ENCODE peak calls at places on chromosome 13, in eight cellular contexts. A is CD8-positive, alpha-beta T cell; T is IMR-90; O is neural progenitor cell; V is heart right ventricle; J is esophagus squamous epithelium; X is breast epithelium; C is colonic mucosa. N is an unnamed sample.
A peak's percentile ranks its signal among the peaks of the same experiment; 100 is the strongest.

GRCh38 chr13:53200498-53201453 is 172.2 kb downstream of the OLFM4 start:
- DNase-seq in A (no peak), T (peak; percentile 1), O (peak; percentile 96), V (peak; percentile 13), J (no peak), X (peak; percentile 60), C (peak; percentile 49), N (no peak)

GRCh38 chr13:27338816-27339215 is 68.2 kb downstream of the RASL11A start:
- DNase-seq in A (no peak), T (no peak), O (peak; percentile 73), V (no peak), J (no peak), X (no peak), C (no peak), N (no peak)

GRCh38 chr13:44803390-44803789 is 185.9 kb downstream of the NUFIP1 start:
- DNase-seq in A (no peak), T (no peak), O (no peak), V (no peak), J (no peak), X (no peak), C (no peak), N (no peak)

GRCh38 chr13:75329723-75330122 is 152.2 kb downstream of the TBC1D4 start:
- DNase-seq in A (no peak), T (no peak), O (no peak), V (no peak), J (no peak), X (no peak), C (no peak), N (peak; percentile 61)

GRCh38 chr13:105442941-105443340 is 1092.5 kb downstream of the EFNB2 start:
- DNase-seq in A (no peak), T (peak; percentile 100), O (no peak), V (peak; percentile 29), J (no peak), X (no peak), C (no peak), N (peak; percentile 100)

GRCh38 chr13:44354884-44355283 is 18.7 kb upstream of the SERP2 start:
- DNase-seq in A (no peak), T (no peak), O (no peak), V (no peak), J (no peak), X (no peak), C (no peak), N (no peak)

GRCh38 chr13:48456546-48456945 is 43.6 kb upstream of the LPAR6 start:
- DNase-seq in A (no peak), T (no peak), O (no peak), V (no peak), J (no peak), X (no peak), C (no peak), N (no peak)

GRCh38 chr13:54210397-54211050 is 1181.9 kb downstream of the OLFM4 start:
- DNase-seq in A (no peak), T (no peak), O (peak; percentile 50), V (no peak), J (no peak), X (peak; percentile 55), C (no peak), N (peak; percentile 69)

GRCh38 chr13:24511019-24511823 is 1.4 kb downstream of the PARP4 start:
- DNase-seq in A (peak; percentile 36), T (peak; percentile 91), O (peak; percentile 11), V (no peak), J (no peak), X (no peak), C (peak; percentile 66), N (peak; percentile 94)

GRCh38 chr13:106145070-106145469 is 390.4 kb downstream of the EFNB2 start:
- DNase-seq in A (no peak), T (no peak), O (no peak), V (no peak), J (no peak), X (no peak), C (no peak), N (no peak)

GRCh38 chr13:33372251-33372919 is 86.8 kb upstream of the STARD13 start:
- DNase-seq in A (no peak), T (peak; percentile 33), O (no peak), V (no peak), J (no peak), X (no peak), C (no peak), N (no peak)

GRCh38 chr13:53501387-53501786 is 472.8 kb downstream of the OLFM4 start:
- DNase-seq in A (no peak), T (no peak), O (no peak), V (no peak), J (no peak), X (no peak), C (no peak), N (no peak)

GRCh38 chr13:111474136-111475002 is 153.9 kb downstream of the TEX29 start:
- DNase-seq in A (no peak), T (peak; percentile 35), O (peak; percentile 74), V (no peak), J (no peak), X (no peak), C (no peak), N (peak; percentile 21)

GRCh38 chr13:44876782-44877324 is 112.4 kb downstream of the NUFIP1 start:
- DNase-seq in A (no peak), T (no peak), O (peak; percentile 47), V (no peak), J (no peak), X (no peak), C (no peak), N (no peak)

GRCh38 chr13:28864544-28864943 is 44.4 kb downstream of the MTUS2 start:
- DNase-seq in A (no peak), T (no peak), O (no peak), V (no peak), J (no peak), X (no peak), C (no peak), N (no peak)

GRCh38 chr13:108643646-108644353 is 14.4 kb downstream of the MYO16 start:
- DNase-seq in A (no peak), T (no peak), O (no peak), V (no peak), J (no peak), X (no peak), C (no peak), N (no peak)

GRCh38 chr13:43316997-43317396 is 293.6 kb downstream of the DNAJC15 start:
- DNase-seq in A (no peak), T (peak; percentile 67), O (peak; percentile 20), V (peak; percentile 8), J (no peak), X (no peak), C (no peak), N (peak; percentile 31)

GRCh38 chr13:106528711-106529414 is 6.6 kb downstream of the EFNB2 start:
- DNase-seq in A (no peak), T (no peak), O (peak; percentile 85), V (no peak), J (no peak), X (no peak), C (no peak), N (no peak)

GRCh38 chr13:76330216-76330615 is 556.0 kb downstream of the KCTD12 start:
- DNase-seq in A (no peak), T (no peak), O (no peak), V (no peak), J (no peak), X (no peak), C (no peak), N (no peak)

GRCh38 chr13:21516806-21517205 is 57.7 kb upstream of the ZDHHC20 start:
- DNase-seq in A (no peak), T (no peak), O (no peak), V (no peak), J (no peak), X (no peak), C (no peak), N (no peak)

GRCh38 chr13:73945371-73945770 is 188.8 kb downstream of the KLF12 start:
- DNase-seq in A (no peak), T (no peak), O (no peak), V (no peak), J (no peak), X (no peak), C (no peak), N (no peak)
- TF ChIP-seq CTCF in A (no peak), T (peak; percentile 22), O (no peak), V (peak; percentile 38), J (no peak), X (peak; percentile 16), C (no peak), N (no peak)

DNA sequence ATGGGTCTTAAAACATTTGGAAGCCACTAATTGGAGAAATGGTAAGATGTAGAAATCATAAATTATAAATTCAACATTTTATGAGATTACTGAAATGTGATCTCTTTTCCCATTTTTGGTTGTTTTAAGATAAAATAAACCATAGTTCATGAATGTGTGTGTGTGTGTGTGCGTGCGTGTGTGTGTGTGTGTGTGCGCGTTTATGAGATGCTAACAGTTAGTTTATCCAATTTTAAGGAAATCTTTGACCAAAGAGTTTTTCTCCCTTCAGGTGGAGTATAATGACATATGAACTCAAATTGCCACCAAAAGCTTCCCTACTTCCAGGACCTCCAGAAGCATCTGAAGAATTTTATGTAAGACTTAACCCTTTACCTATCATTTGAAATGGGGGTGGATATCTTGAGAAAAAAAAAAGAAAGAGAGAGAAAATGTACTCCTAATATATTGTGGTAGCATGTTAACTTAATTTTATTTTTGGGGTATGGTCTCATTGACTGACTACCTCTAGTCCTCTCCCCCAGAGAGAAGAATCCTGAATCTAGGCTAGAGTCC is 98.1 kb upstream of the AKAP11 start:
- DNase-seq in A (no peak), T (peak; percentile 18), O (no peak), V (no peak), J (no peak), X (no peak), C (no peak), N (no peak)
- TF ChIP-seq CTCF in A (no peak), T (no peak), O (no peak), V (no peak), J (no peak), X (no peak), C (no peak), N (no peak)

GRCh38 chr13:102487330-102487729 is 85.5 kb upstream of the FGF14 start:
- DNase-seq in A (no peak), T (no peak), O (no peak), V (no peak), J (no peak), X (no peak), C (no peak), N (no peak)

DNA sequence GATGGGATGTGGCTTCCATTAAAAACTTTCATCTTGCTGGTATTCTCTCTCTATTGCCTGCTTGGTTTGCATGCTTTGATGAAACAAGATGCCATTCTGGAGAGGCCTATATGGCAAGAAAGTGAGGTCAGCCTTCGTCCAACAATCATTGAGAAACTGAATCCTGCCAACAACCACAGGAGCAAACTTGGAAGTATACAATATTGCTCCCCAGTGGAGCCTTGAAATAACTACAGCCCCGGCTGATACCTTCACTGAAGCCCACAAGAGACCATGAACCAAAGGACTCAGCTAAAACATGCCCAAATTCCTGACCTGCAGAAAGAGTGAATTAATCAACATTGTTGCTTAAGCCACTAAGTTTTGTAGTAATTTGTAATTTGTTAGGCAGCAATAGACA is 82.5 kb upstream of the FGF14 start:
- DNase-seq in A (no peak), T (peak; percentile 4), O (peak; percentile 41), V (no peak), J (no peak), X (no peak), C (no peak), N (peak; percentile 26)
- TF ChIP-seq CTCF in A (no peak), T (no peak), O (peak; percentile 46), V (no peak), J (no peak), X (no peak), C (no peak), N (peak; percentile 16)

GRCh38 chr13:50801087-50801931 is 42.2 kb downstream of the DLEU7 start:
- DNase-seq in A (peak; percentile 56), T (peak; percentile 72), O (peak; percentile 80), V (peak; percentile 82), J (no peak), X (no peak), C (peak; percentile 72), N (peak; percentile 64)
- TF ChIP-seq CTCF in A (peak; percentile 70), T (peak; percentile 82), O (peak; percentile 83), V (peak; percentile 87), J (peak; percentile 67), X (peak; percentile 70), C (peak; percentile 63), N (peak; percentile 78)

GRCh38 chr13:46317120-46317519 is 69.9 kb downstream of the RUBCNL start:
- DNase-seq in A (no peak), T (no peak), O (no peak), V (no peak), J (no peak), X (no peak), C (no peak), N (no peak)
- TF ChIP-seq CTCF in A (no peak), T (no peak), O (no peak), V (no peak), J (no peak), X (no peak), C (no peak), N (no peak)